ENCODE peak calls at places on chromosomes 3 and 15, in five cellular contexts. J is BE2C, V is right cardiac atrium, O is fibroblast of lung, Y is aorta. R is an unnamed sample.

GRCh38 chr3:164332856-164333802 is 745.2 kb downstream of the SI start:
- DNase-seq in J (no peak), V (no peak), Y (no peak), O (peak; percentile 28), R (no peak)

GRCh38 chr3:42749025-42749752 is 23.9 kb downstream of the CCDC13 start:
- DNase-seq in O (no peak), Y (no peak), V (no peak), J (no peak), R (no peak)

GRCh38 chr15:100931143-100931890 is 12.2 kb downstream of the LRRK1 start:
- DNase-seq in J (no peak), V (no peak), O (no peak), Y (no peak), R (no peak)

GRCh38 chr15:56835598-56836275 is 82.7 kb upstream of the TCF12 start:
- DNase-seq in Y (no peak), V (no peak), J (peak; percentile 82), O (no peak), R (no peak)

GRCh38 chr3:141105828-141106628 is 54.9 kb downstream of the SPSB4 start:
- DNase-seq in O (peak; percentile 73), J (peak; percentile 83), Y (peak; percentile 74), V (peak; percentile 75), R (peak; percentile 34)

GRCh38 chr15:59484399-59484798 is 46.4 kb downstream of the FAM81A start:
- DNase-seq in O (no peak), Y (no peak), J (no peak), V (no peak), R (no peak)

GRCh38 chr15:29687939-29688884 is 134.1 kb downstream of the TJP1 start:
- DNase-seq in O (no peak), J (peak; percentile 26), Y (no peak), V (no peak), R (no peak)

GRCh38 chr3:151544164-151544548 is 83.3 kb upstream of the IGSF10 start:
- DNase-seq in Y (no peak), V (no peak), O (no peak), J (no peak), R (no peak)

GRCh38 chr3:4806535-4807108 is 172.6 kb upstream of the BHLHE40 start:
- DNase-seq in V (no peak), O (no peak), Y (no peak), J (no peak), R (no peak)

GRCh38 chr3:4805662-4806061 is 173.6 kb upstream of the BHLHE40 start:
- DNase-seq in Y (no peak), V (no peak), J (no peak), O (no peak), R (no peak)

GRCh38 chr3:4808637-4809036 is 170.6 kb upstream of the BHLHE40 start:
- DNase-seq in Y (no peak), J (no peak), O (no peak), V (no peak), R (no peak)

GRCh38 chr3:4809970-4810369 is 169.3 kb upstream of the BHLHE40 start:
- DNase-seq in J (no peak), V (no peak), O (peak; percentile 42), Y (no peak), R (no peak)

GRCh38 chr3:4807381-4808280 is 171.6 kb upstream of the BHLHE40 start:
- DNase-seq in O (no peak), J (no peak), V (no peak), Y (no peak), R (no peak)
- H3K27me3 ChIP-seq in O (no peaks in the 10 kb centered on the region), J (no peaks in the 10 kb centered on the region), V (no peaks in the 10 kb centered on the region), Y (no peaks in the 10 kb centered on the region), R (no peaks in the 10 kb centered on the region)

GRCh38 chr3:186138272-186138981 is 29.5 kb upstream of the ETV5 start:
- DNase-seq in Y (no peak), O (no peak), V (no peak), J (no peak), R (no peak)

GRCh38 chr3:186141776-186142175 is 32.9 kb upstream of the ETV5 start:
- DNase-seq in J (no peak), O (no peak), Y (no peak), V (no peak), R (no peak)

GRCh38 chr3:186144257-186144656 is 35.4 kb upstream of the ETV5 start:
- DNase-seq in Y (no peak), J (no peak), V (no peak), O (no peak), R (no peak)

GRCh38 chr3:186143280-186143679 is 34.4 kb upstream of the ETV5 start:
- DNase-seq in J (peak; percentile 58), V (no peak), O (no peak), Y (no peak), R (no peak)

DNA sequence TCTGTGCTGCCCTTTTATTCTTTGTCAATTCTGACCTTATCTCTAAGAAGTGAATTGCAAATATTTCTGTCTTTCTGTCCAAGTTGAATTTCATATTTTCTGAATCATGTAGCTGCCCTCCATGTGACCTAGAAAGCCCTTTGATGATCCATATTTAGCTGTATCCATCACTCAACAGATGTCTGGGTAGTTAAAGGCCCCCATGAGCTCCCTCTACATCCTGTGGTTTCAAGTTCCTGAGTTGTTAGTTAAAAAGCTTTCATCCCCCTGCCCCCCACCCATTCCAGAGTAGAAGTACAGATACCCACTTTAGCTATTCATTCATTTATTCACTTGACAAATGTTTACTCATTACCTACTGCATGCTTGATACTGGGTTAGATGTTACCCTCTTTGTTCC is 33.7 kb upstream of the ETV5 start:
- DNase-seq in O (peak; percentile 49), Y (no peak), J (no peak), V (no peak), R (no peak)
- H3K27me3 ChIP-seq in O (no peaks in the 10 kb centered on the region), Y (no peaks in the 10 kb centered on the region), J (no peaks in the 10 kb centered on the region), V (no peaks in the 10 kb centered on the region), R (no peaks in the 10 kb centered on the region)

GRCh38 chr3:133949438-133949837 is 53.8 kb upstream of the RAB6B start:
- DNase-seq in V (no peak), Y (no peak), J (no peak), O (peak; percentile 36), R (no peak)
- H3K27me3 ChIP-seq in V (no peaks in the 10 kb centered on the region), Y (no peaks in the 10 kb centered on the region), J (no peaks in the 10 kb centered on the region), O (no peaks in the 10 kb centered on the region), R (no peaks in the 10 kb centered on the region)

DNA sequence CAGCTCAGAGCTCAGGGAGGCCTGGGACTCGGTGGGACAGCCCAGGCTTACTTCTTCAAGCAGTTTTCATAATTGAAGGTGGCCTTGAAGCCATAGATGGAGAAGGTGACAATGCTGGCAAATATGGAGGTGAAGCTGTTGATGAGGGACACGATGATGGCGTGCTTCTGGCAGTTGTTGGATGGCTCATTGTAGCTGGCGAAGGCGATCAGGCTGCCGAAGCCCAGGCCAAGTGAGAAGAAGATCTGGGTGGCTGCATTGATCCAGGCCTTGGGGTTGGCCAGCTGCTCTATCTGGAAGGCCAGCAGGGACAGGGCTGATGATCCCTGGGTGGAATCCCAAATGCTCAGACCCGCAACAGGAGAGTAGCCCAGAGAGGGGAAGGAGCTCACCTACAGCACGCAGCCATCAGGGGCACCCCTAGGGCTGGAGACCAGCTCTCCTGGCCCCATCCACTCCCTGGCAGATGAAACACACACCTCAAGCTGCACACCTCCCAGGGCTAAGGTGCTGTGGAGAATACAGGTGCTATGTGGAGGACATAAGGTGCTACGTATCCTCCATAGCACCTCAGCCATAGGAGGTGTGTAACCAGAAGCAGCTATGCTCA is 25.1 kb downstream of the SLC6A20 start:
- DNase-seq in J (no peak), Y (no peak), O (no peak), V (no peak), R (no peak)
- H3K27me3 ChIP-seq in J (no peaks in the 10 kb centered on the region), Y (no peaks in the 10 kb centered on the region), O (peaks cover 24% of the 10 kb centered on the region), V (no peaks in the 10 kb centered on the region), R (no peaks in the 10 kb centered on the region)

GRCh38 chr15:64776402-64776786 is 1.0 kb upstream of the RBPMS2 start:
- DNase-seq in J (no peak), Y (no peak), V (peak; percentile 64), O (no peak), R (no peak)
- H3K27me3 ChIP-seq in J (peaks cover 5% of the 10 kb centered on the region), Y (no peaks in the 10 kb centered on the region), V (no peaks in the 10 kb centered on the region), O (peaks cover 10% of the 10 kb centered on the region), R (peaks cover 26% of the 10 kb centered on the region)

DNA sequence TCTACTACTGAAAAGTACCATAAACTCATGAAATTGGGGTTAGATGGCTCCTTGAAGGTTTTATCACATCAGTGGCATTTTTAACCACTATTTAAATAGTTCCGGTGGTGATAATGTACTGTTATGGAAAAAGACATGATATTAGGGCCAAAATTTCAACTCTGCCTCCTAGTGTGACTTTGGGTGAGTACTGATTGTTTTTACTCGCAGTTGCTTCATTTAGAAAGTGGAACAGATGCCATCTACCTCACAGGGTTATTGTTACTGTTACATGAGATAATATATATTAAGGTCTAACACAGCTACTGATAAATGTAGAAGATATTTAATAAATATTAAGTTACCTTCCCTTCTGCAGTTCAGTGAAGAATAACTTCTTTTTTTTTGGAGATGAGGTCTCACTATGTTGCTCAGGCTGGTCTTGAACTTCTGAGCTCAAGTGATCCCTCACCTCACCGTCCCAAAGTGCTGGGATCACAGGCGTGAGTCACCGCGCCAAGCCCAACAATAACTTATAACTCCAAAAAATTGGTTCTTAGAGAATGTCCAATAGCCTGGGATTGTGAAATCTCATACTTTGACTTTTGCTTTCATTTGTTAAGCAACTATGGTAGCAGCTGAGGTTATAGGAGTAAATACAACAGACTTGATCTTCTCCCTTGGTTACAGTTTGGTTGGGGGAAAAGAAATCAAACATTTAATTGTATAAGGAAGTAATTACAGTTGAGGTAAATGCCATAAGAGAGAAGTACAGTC is 48.3 kb downstream of the MEF2A start:
- DNase-seq in J (no peak), O (no peak), Y (no peak), V (peak; percentile 53), R (no peak)
- H3K27me3 ChIP-seq in J (no peaks in the 10 kb centered on the region), O (no peaks in the 10 kb centered on the region), Y (no peaks in the 10 kb centered on the region), V (no peaks in the 10 kb centered on the region), R (no peaks in the 10 kb centered on the region)

DNA sequence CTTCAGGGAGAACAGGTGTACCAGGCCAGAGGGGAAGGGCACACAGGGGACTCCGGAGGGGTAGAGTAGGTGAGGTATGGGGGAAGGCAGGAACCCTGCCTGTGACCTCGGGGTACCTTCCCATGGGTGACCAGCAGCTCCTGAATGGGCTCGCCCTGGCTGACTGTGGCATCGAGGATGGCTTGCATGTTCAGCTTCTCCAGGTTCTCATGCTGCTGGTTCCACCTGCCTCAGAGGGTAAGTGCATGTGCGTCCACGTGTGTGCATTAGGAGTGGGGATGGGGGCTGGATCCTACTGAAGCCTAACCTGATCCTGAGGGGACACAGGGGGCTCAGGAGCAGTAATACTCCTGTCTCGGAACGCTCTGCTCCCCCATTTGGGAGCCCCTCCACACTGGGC is 524 bp downstream of the ZMYND10 start:
- DNase-seq in V (peak; percentile 50), O (no peak), J (no peak), Y (no peak), R (no peak)
- H3K27me3 ChIP-seq in V (no peaks in the 10 kb centered on the region), O (no peaks in the 10 kb centered on the region), J (no peaks in the 10 kb centered on the region), Y (no peaks in the 10 kb centered on the region), R (no peaks in the 10 kb centered on the region)

GRCh38 chr3:128922804-128923459 is 43.5 kb downstream of the ACAD9 start:
- DNase-seq in O (no peak), Y (peak; percentile 15), J (no peak), V (no peak), R (peak; percentile 45)
- H3K27me3 ChIP-seq in O (no peaks in the 10 kb centered on the region), Y (no peaks in the 10 kb centered on the region), J (no peaks in the 10 kb centered on the region), V (no peaks in the 10 kb centered on the region), R (no peaks in the 10 kb centered on the region)

GRCh38 chr15:66220587-66220986 is 33.0 kb downstream of the MEGF11 start:
- DNase-seq in Y (no peak), O (no peak), J (no peak), V (no peak), R (no peak)
- H3K27me3 ChIP-seq in Y (no peaks in the 10 kb centered on the region), O (peaks cover 2% of the 10 kb centered on the region), J (no peaks in the 10 kb centered on the region), V (no peaks in the 10 kb centered on the region), R (no peaks in the 10 kb centered on the region)

R was measured in CD4-positive, alpha-beta T cell.